ENCODE peak calls at places on chromosomes 13 and 19, in eight cellular contexts. One of them, this sample, is unnamed.
A peak's percentile ranks its signal among the peaks of the same experiment; 100 is the strongest.

GRCh38 chr13:36530861-36531590 is 98.7 kb downstream of the CCNA1 start:
- DNase-seq in H54: no peak
- DNase-seq in IMR-90: no peak
- DNase-seq in A549: no peak
- DNase-seq in tibial nerve: no peak
- DNase-seq in heart left ventricle: no peak
- DNase-seq in uterus: no peak
- DNase-seq in HCT116: no peak
- DNase-seq in this sample: no peak

GRCh38 chr13:50162567-50162966 is 147.3 kb downstream of the KCNRG start:
- DNase-seq in uterus: no peak
- DNase-seq in A549: no peak
- DNase-seq in tibial nerve: no peak
- DNase-seq in IMR-90: no peak
- DNase-seq in HCT116: no peak
- DNase-seq in H54: no peak
- DNase-seq in heart left ventricle: no peak
- DNase-seq in this sample: no peak

GRCh38 chr13:106468207-106468606 is 67.3 kb downstream of the EFNB2 start:
- DNase-seq in IMR-90: no peak
- DNase-seq in uterus: no peak
- DNase-seq in HCT116: no peak
- DNase-seq in tibial nerve: no peak
- DNase-seq in H54: no peak
- DNase-seq in A549: no peak
- DNase-seq in heart left ventricle: no peak
- DNase-seq in this sample: no peak

GRCh38 chr13:92578358-92578757 is 648.2 kb upstream of the GPC6 start:
- DNase-seq in heart left ventricle: no peak
- DNase-seq in IMR-90: no peak
- DNase-seq in H54: no peak
- DNase-seq in tibial nerve: no peak
- DNase-seq in uterus: no peak
- DNase-seq in A549: no peak
- DNase-seq in HCT116: no peak
- DNase-seq in this sample: no peak

GRCh38 chr19:11422163-11423068 is 3.3 kb upstream of the RGL3 start:
- DNase-seq in heart left ventricle: peak; percentile 82
- DNase-seq in H54: no peak
- DNase-seq in tibial nerve: peak; percentile 41
- DNase-seq in HCT116: no peak
- DNase-seq in IMR-90: no peak
- DNase-seq in A549: peak; percentile 60
- DNase-seq in uterus: peak; percentile 55
- DNase-seq in this sample: no peak

GRCh38 chr13:39144941-39145533 is 106.8 kb downstream of the NHLRC3 start:
- DNase-seq in uterus: peak; percentile 60
- DNase-seq in tibial nerve: peak; percentile 35
- DNase-seq in HCT116: peak; percentile 41
- DNase-seq in H54: peak; percentile 5
- DNase-seq in A549: peak; percentile 25
- DNase-seq in IMR-90: peak; percentile 70
- DNase-seq in heart left ventricle: peak; percentile 65
- DNase-seq in this sample: peak; percentile 35

GRCh38 chr19:12946092-12946845 is 607 bp downstream of the RAD23A start:
- DNase-seq in heart left ventricle: peak; percentile 71
- DNase-seq in HCT116: peak; percentile 41
- DNase-seq in A549: no peak
- DNase-seq in H54: no peak
- DNase-seq in IMR-90: peak; percentile 80
- DNase-seq in uterus: peak; percentile 72
- DNase-seq in tibial nerve: no peak
- DNase-seq in this sample: peak; percentile 84

GRCh38 chr19:30448386-30449130 is 76.4 kb downstream of the ZNF536 start:
- DNase-seq in H54: no peak
- DNase-seq in tibial nerve: no peak
- DNase-seq in HCT116: no peak
- DNase-seq in uterus: no peak
- DNase-seq in A549: no peak
- DNase-seq in heart left ventricle: no peak
- DNase-seq in IMR-90: no peak
- DNase-seq in this sample: no peak

GRCh38 chr13:96499646-96500045 is 409.7 kb downstream of the HS6ST3 start:
- DNase-seq in heart left ventricle: no peak
- DNase-seq in HCT116: no peak
- DNase-seq in A549: no peak
- DNase-seq in tibial nerve: no peak
- DNase-seq in H54: no peak
- DNase-seq in IMR-90: no peak
- DNase-seq in uterus: no peak
- DNase-seq in this sample: no peak

GRCh38 chr13:78022164-78022877 is 103.7 kb upstream of the EDNRB start:
- DNase-seq in A549: no peak
- DNase-seq in heart left ventricle: peak; percentile 20
- DNase-seq in HCT116: no peak
- DNase-seq in H54: peak; percentile 5
- DNase-seq in tibial nerve: no peak
- DNase-seq in IMR-90: peak; percentile 72
- DNase-seq in uterus: no peak
- DNase-seq in this sample: no peak

GRCh38 chr13:40790232-40790631 is 821 bp downstream of the SLC25A15 start:
- DNase-seq in HCT116: no peak
- DNase-seq in uterus: no peak
- DNase-seq in tibial nerve: no peak
- DNase-seq in H54: no peak
- DNase-seq in heart left ventricle: no peak
- DNase-seq in A549: peak; percentile 7
- DNase-seq in IMR-90: no peak
- DNase-seq in this sample: no peak

GRCh38 chr13:64078480-64078936 is 2662.9 kb upstream of the PCDH20 start:
- DNase-seq in heart left ventricle: no peak
- DNase-seq in IMR-90: no peak
- DNase-seq in A549: no peak
- DNase-seq in tibial nerve: no peak
- DNase-seq in uterus: no peak
- DNase-seq in H54: peak; percentile 5
- DNase-seq in HCT116: no peak
- DNase-seq in this sample: no peak

GRCh38 chr13:34037636-34038325 is 219.8 kb downstream of the RFC3 start:
- DNase-seq in tibial nerve: no peak
- DNase-seq in uterus: no peak
- DNase-seq in H54: no peak
- DNase-seq in IMR-90: no peak
- DNase-seq in A549: no peak
- DNase-seq in HCT116: no peak
- DNase-seq in heart left ventricle: no peak
- DNase-seq in this sample: no peak

GRCh38 chr13:108919036-108919907 is 289.9 kb downstream of the MYO16 start:
- DNase-seq in HCT116: no peak
- DNase-seq in tibial nerve: no peak
- DNase-seq in uterus: no peak
- DNase-seq in IMR-90: peak; percentile 26
- DNase-seq in H54: no peak
- DNase-seq in heart left ventricle: no peak
- DNase-seq in A549: peak; percentile 53
- DNase-seq in this sample: no peak

GRCh38 chr19:18863843-18864362 is 32.1 kb downstream of the CERS1 start:
- DNase-seq in A549: no peak
- DNase-seq in uterus: no peak
- DNase-seq in HCT116: no peak
- DNase-seq in heart left ventricle: no peak
- DNase-seq in H54: no peak
- DNase-seq in tibial nerve: no peak
- DNase-seq in IMR-90: no peak
- DNase-seq in this sample: no peak

GRCh38 chr13:30463820-30464495 is 1.8 kb downstream of the HMGB1 start:
- DNase-seq in heart left ventricle: no peak
- DNase-seq in tibial nerve: peak; percentile 18
- DNase-seq in IMR-90: peak; percentile 50
- DNase-seq in H54: no peak
- DNase-seq in uterus: no peak
- DNase-seq in A549: no peak
- DNase-seq in HCT116: no peak
- DNase-seq in this sample: peak; percentile 68

GRCh38 chr13:48749144-48749543 is 95.4 kb downstream of the CYSLTR2 start:
- DNase-seq in HCT116: no peak
- DNase-seq in H54: no peak
- DNase-seq in tibial nerve: no peak
- DNase-seq in heart left ventricle: no peak
- DNase-seq in IMR-90: peak; percentile 70
- DNase-seq in uterus: no peak
- DNase-seq in A549: no peak
- DNase-seq in this sample: no peak

GRCh38 chr19:35348909-35349611 is 1.4 kb downstream of the FFAR1 start:
- DNase-seq in uterus: no peak
- DNase-seq in H54: no peak
- DNase-seq in IMR-90: no peak
- DNase-seq in HCT116: no peak
- DNase-seq in A549: no peak
- DNase-seq in heart left ventricle: no peak
- DNase-seq in tibial nerve: no peak
- DNase-seq in this sample: no peak

GRCh38 chr13:20847298-20847697 is 55.2 kb downstream of the XPO4 start:
- DNase-seq in HCT116: no peak
- DNase-seq in IMR-90: no peak
- DNase-seq in tibial nerve: no peak
- DNase-seq in H54: no peak
- DNase-seq in heart left ventricle: no peak
- DNase-seq in uterus: no peak
- DNase-seq in A549: no peak
- DNase-seq in this sample: peak; percentile 23

GRCh38 chr13:37102896-37103295 is 2.6 kb downstream of the CSNK1A1L start:
- DNase-seq in H54: no peak
- DNase-seq in HCT116: no peak
- DNase-seq in heart left ventricle: no peak
- DNase-seq in IMR-90: no peak
- DNase-seq in A549: no peak
- DNase-seq in tibial nerve: no peak
- DNase-seq in uterus: no peak
- DNase-seq in this sample: no peak

GRCh38 chr13:98976338-98976737 is 1.5 kb downstream of the DOCK9 start:
- DNase-seq in A549: no peak
- DNase-seq in uterus: no peak
- DNase-seq in heart left ventricle: no peak
- DNase-seq in H54: no peak
- DNase-seq in IMR-90: peak; percentile 53
- DNase-seq in HCT116: no peak
- DNase-seq in tibial nerve: no peak
- DNase-seq in this sample: no peak
- TF ChIP-seq POLR2A in A549: no peak
- TF ChIP-seq POLR2A in uterus: no peak
- TF ChIP-seq POLR2A in heart left ventricle: no peak
- TF ChIP-seq POLR2A in H54: no peak
- TF ChIP-seq POLR2A in IMR-90: no peak
- TF ChIP-seq POLR2A in HCT116: no peak
- TF ChIP-seq POLR2A in tibial nerve: no peak
- TF ChIP-seq POLR2A in this sample: no peak

GRCh38 chr19:3981373-3981735 is 3.9 kb downstream of the EEF2 start:
- DNase-seq in HCT116: no peak
- DNase-seq in heart left ventricle: no peak
- DNase-seq in uterus: no peak
- DNase-seq in tibial nerve: no peak
- DNase-seq in H54: no peak
- DNase-seq in IMR-90: no peak
- DNase-seq in A549: no peak
- DNase-seq in this sample: no peak
- TF ChIP-seq POLR2A in HCT116: no peak
- TF ChIP-seq POLR2A in heart left ventricle: no peak
- TF ChIP-seq POLR2A in uterus: no peak
- TF ChIP-seq POLR2A in tibial nerve: no peak
- TF ChIP-seq POLR2A in H54: no peak
- TF ChIP-seq POLR2A in IMR-90: no peak
- TF ChIP-seq POLR2A in A549: no peak
- TF ChIP-seq POLR2A in this sample: no peak

DNA sequence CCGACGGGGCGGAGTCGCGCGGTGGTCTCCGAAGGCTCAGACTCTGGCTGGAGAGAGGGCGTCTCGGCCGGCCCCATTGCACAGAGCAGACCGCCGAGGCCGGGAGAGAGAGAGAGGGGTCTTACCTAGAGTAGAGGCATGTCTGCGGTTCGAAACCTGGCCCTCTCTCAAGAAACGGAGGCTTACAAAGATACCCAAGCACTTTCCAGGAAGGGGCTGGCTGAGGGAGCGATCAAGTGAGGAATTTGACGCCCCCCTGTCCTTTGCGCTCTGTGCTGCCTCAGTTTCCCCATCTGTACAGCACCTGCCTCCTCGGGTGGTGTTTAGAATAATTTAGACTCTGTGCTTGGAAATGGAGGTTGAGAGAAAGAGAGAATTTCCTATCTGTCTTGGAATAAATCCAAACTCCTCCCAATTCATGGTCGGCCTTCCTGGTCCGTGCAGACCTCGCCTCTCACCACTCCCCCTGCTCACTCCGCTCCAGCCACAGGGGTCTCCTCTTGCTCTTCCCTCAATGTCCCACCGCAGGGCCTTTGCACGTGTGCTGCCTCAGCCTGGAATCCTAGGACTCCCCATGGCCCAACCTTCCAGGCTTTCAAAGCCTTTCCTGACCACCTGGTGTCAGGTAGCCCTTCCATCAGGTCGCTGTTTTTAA is 659 bp upstream of the ISOC2 start:
- DNase-seq in HCT116: no peak
- DNase-seq in IMR-90: peak; percentile 33
- DNase-seq in heart left ventricle: no peak
- DNase-seq in uterus: no peak
- DNase-seq in tibial nerve: no peak
- DNase-seq in H54: no peak
- DNase-seq in A549: no peak
- DNase-seq in this sample: peak; percentile 78
- TF ChIP-seq POLR2A in HCT116: no peak
- TF ChIP-seq POLR2A in IMR-90: no peak
- TF ChIP-seq POLR2A in heart left ventricle: peak; percentile 78
- TF ChIP-seq POLR2A in uterus: peak; percentile 19
- TF ChIP-seq POLR2A in tibial nerve: no peak
- TF ChIP-seq POLR2A in H54: peak; percentile 91
- TF ChIP-seq POLR2A in A549: peak; percentile 90
- TF ChIP-seq POLR2A in this sample: peak; percentile 76

DNA sequence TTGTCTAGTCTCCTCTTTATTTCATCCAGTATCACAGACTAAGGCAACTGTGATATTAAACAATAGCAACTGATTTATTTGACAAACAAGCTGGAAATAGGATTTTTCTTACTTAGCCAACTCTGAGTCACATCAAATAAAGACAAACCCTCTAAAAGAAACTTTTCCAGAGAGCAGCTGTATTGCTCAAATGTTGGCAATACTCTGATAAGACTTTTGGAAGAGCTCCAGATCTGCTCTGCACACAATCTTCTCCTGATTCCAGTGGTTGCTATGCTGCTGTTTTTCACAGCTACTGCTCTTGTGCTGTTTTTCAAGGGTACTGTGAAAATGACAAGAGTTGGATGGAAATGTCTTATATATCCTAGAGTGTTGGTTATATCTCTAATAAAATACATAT is 1479.2 kb downstream of the SLITRK5 start:
- DNase-seq in A549: no peak
- DNase-seq in uterus: no peak
- DNase-seq in tibial nerve: no peak
- DNase-seq in H54: no peak
- DNase-seq in heart left ventricle: no peak
- DNase-seq in IMR-90: no peak
- DNase-seq in HCT116: no peak
- DNase-seq in this sample: no peak
- TF ChIP-seq POLR2A in A549: no peak
- TF ChIP-seq POLR2A in uterus: no peak
- TF ChIP-seq POLR2A in tibial nerve: no peak
- TF ChIP-seq POLR2A in H54: no peak
- TF ChIP-seq POLR2A in heart left ventricle: no peak
- TF ChIP-seq POLR2A in IMR-90: no peak
- TF ChIP-seq POLR2A in HCT116: no peak
- TF ChIP-seq POLR2A in this sample: no peak

GRCh38 chr19:36489139-36489919 is at the start of gene ZNF566:
- DNase-seq in heart left ventricle: peak; percentile 91
- DNase-seq in tibial nerve: peak; percentile 65
- DNase-seq in uterus: peak; percentile 87
- DNase-seq in HCT116: peak; percentile 93
- DNase-seq in H54: peak; percentile 98
- DNase-seq in A549: peak; percentile 100
- DNase-seq in IMR-90: peak; percentile 97
- DNase-seq in this sample: peak; percentile 97
- TF ChIP-seq POLR2A in heart left ventricle: peak; percentile 49
- TF ChIP-seq POLR2A in tibial nerve: peak; percentile 24
- TF ChIP-seq POLR2A in uterus: peak; percentile 44
- TF ChIP-seq POLR2A in HCT116: peak; percentile 38
- TF ChIP-seq POLR2A in H54: peak; percentile 53
- TF ChIP-seq POLR2A in A549: peak; percentile 67
- TF ChIP-seq POLR2A in IMR-90: peak; percentile 75
- TF ChIP-seq POLR2A in this sample: peak; percentile 89